ENCODE peak calls at places on chromosomes 2 and 18, in seven cellular contexts. I is foreskin fibroblast, Y is A549, G is psoas muscle, N is ascending aorta, K is tibial artery, M is AG10803. D is an unnamed sample.

GRCh38 chr2:508121-508520 is 169.1 kb downstream of the TMEM18 start:
- DNase-seq in M (no peak), K (no peak), G (no peak), Y (no peak), N (no peak), I (no peak), D (no peak)

GRCh38 chr2:31137211-31138036 is 816 bp downstream of the GALNT14 start:
- DNase-seq in K (no peak), I (peak; percentile 58), Y (peak; percentile 66), G (peak; percentile 15), N (no peak), M (no peak), D (no peak)

GRCh38 chr2:8994386-8994785 is 9.1 kb downstream of the MBOAT2 start:
- DNase-seq in K (no peak), N (no peak), Y (no peak), I (no peak), G (no peak), M (no peak), D (no peak)

GRCh38 chr2:75705921-75706320 is 4.8 kb downstream of the GCFC2 start:
- DNase-seq in I (peak; percentile 7), K (no peak), N (no peak), M (no peak), G (no peak), Y (no peak), D (no peak)

GRCh38 chr2:119174216-119174992 is 15.9 kb upstream of the C1QL2 start:
- DNase-seq in M (peak; percentile 28), K (no peak), G (peak; percentile 45), I (peak; percentile 34), Y (peak; percentile 58), N (no peak), D (no peak)

GRCh38 chr2:170189757-170190156 is 11.8 kb downstream of the MYO3B start:
- DNase-seq in M (no peak), N (no peak), G (no peak), I (no peak), K (no peak), Y (no peak), D (no peak)

GRCh38 chr2:72128059-72128842 is 19.4 kb downstream of the CYP26B1 start:
- DNase-seq in N (no peak), I (no peak), M (no peak), Y (no peak), K (no peak), G (no peak), D (no peak)

GRCh38 chr2:88729061-88729745 is 37.7 kb downstream of the RPIA start:
- DNase-seq in N (no peak), Y (no peak), K (no peak), G (no peak), M (peak; percentile 35), I (no peak), D (no peak)

GRCh38 chr18:53943463-53943862 is 281.0 kb downstream of the MBD2 start:
- DNase-seq in G (no peak), N (no peak), I (no peak), Y (no peak), K (no peak), M (no peak), D (no peak)

GRCh38 chr2:121596221-121597080 is 52.8 kb downstream of the CLASP1 start:
- DNase-seq in N (peak; percentile 18), K (peak; percentile 39), I (peak; percentile 77), G (no peak), Y (peak; percentile 60), M (peak; percentile 57), D (peak; percentile 7)

GRCh38 chr2:171553858-171554257 is 31.6 kb downstream of the CYBRD1 start:
- DNase-seq in G (no peak), K (no peak), N (no peak), M (no peak), Y (peak; percentile 96), I (no peak), D (no peak)

GRCh38 chr2:225570000-225570399 is 170.5 kb downstream of the NYAP2 start:
- DNase-seq in K (no peak), M (no peak), I (no peak), G (no peak), Y (no peak), N (no peak), D (no peak)

GRCh38 chr18:77133920-77134496 is 1.4 kb upstream of the MBP start:
- DNase-seq in M (peak; percentile 38), G (peak; percentile 71), K (peak; percentile 71), Y (no peak), N (no peak), I (peak; percentile 48), D (no peak)
- TF ChIP-seq CTCF in M (peak; percentile 3), G (peak; percentile 30), K (peak; percentile 8), Y (no peak), N (no peak), I (no peak), D (no peak)

GRCh38 chr2:96775160-96775559 is 14.5 kb downstream of the CNNM4 start:
- DNase-seq in N (no peak), Y (no peak), G (no peak), I (no peak), K (no peak), M (no peak), D (no peak)

GRCh38 chr2:96772903-96773675 is 12.4 kb downstream of the CNNM4 start:
- DNase-seq in G (no peak), N (no peak), Y (no peak), I (no peak), M (no peak), K (no peak), D (no peak)

GRCh38 chr2:96770451-96770850 is 9.7 kb downstream of the CNNM4 start:
- DNase-seq in I (no peak), K (no peak), G (no peak), N (no peak), M (no peak), Y (no peak), D (no peak)

GRCh38 chr2:96771792-96772618 is 11.3 kb downstream of the CNNM4 start:
- DNase-seq in I (no peak), N (no peak), Y (no peak), M (no peak), G (no peak), K (no peak), D (no peak)

GRCh38 chr2:96773922-96774321 is 13.2 kb downstream of the CNNM4 start:
- DNase-seq in Y (no peak), N (no peak), K (no peak), G (no peak), I (no peak), M (no peak), D (no peak)
- H3K4me3 ChIP-seq in Y (no peak overlapping the region), N (no peak overlapping the region), K (no peak overlapping the region), G (no peak overlapping the region), I (no peak overlapping the region), M (no peak overlapping the region), D (no peak overlapping the region)

GRCh38 chr18:9321017-9321452 is 13.5 kb upstream of the TWSG1 start:
- DNase-seq in G (no peak), K (no peak), Y (no peak), N (no peak), I (peak; percentile 77), M (peak; percentile 80), D (peak; percentile 78)
- TF ChIP-seq CTCF in G (no peak), K (no peak), Y (no peak), N (no peak), I (no peak), M (no peak), D (no peak)

GRCh38 chr2:64990823-64991222 is 1.6 kb downstream of the SLC1A4 start:
- DNase-seq in I (no peak), Y (no peak), M (no peak), G (no peak), K (peak; percentile 21), N (no peak), D (no peak)
- H3K4me3 ChIP-seq in I (peak overlapping the region; percentile 79), Y (peak overlapping the region; percentile 89), M (peak overlapping the region; percentile 85), G (peak overlapping the region; percentile 98), K (peak overlapping the region; percentile 75), N (peak overlapping the region; percentile 99), D (peak overlapping the region; percentile 88)